ENCODE peak calls at places on chromosomes 13 and 19, in four cellular contexts. Q, P, D and V are unnamed samples.

GRCh38 chr19:1868971-1869370 is 5.6 kb upstream of the KLF16 start:
- DNase-seq in P (no peak), Q (no peak), D (no peak), V (no peak)

GRCh38 chr13:20391597-20392452 is 133.8 kb downstream of the CRYL1 start:
- DNase-seq in Q (no peak), P (no peak), D (no peak), V (no peak)

GRCh38 chr13:114032121-114032799 is 58.4 kb upstream of the C13orf46 start:
- DNase-seq in D (no peak), Q (no peak), P (peak), V (peak)

GRCh38 chr19:50043967-50044366 is 18.2 kb downstream of the ZNF473 start:
- DNase-seq in D (no peak), P (no peak), Q (no peak), V (no peak)

GRCh38 chr13:21933001-21933400 is 262.1 kb downstream of the FGF9 start:
- DNase-seq in P (no peak), D (no peak), Q (no peak), V (no peak)

GRCh38 chr19:48513289-48514122 is 1.9 kb upstream of the LMTK3 start:
- DNase-seq in Q (peak), P (peak), D (peak), V (peak)

GRCh38 chr19:29636553-29637325 is 28.5 kb upstream of the PLEKHF1 start:
- DNase-seq in D (no peak), P (peak), Q (no peak), V (peak)

GRCh38 chr13:31121327-31122140 is 40.2 kb downstream of the HSPH1 start:
- DNase-seq in P (no peak), Q (no peak), D (no peak), V (no peak)

GRCh38 chr19:4609878-4610511 is 29.3 kb upstream of the TNFAIP8L1 start:
- DNase-seq in Q (no peak), D (peak), P (no peak), V (no peak)

GRCh38 chr19:28603453-28603852 is 609.5 kb downstream of the UQCRFS1 start:
- DNase-seq in D (no peak), P (no peak), Q (no peak), V (no peak)

GRCh38 chr19:7139095-7139494 is 69.6 kb downstream of the ZNF557 start:
- DNase-seq in P (no peak), D (no peak), Q (no peak), V (no peak)

GRCh38 chr19:18588611-18589379 is at the start of gene REX1BD:
- DNase-seq in Q (peak), P (peak), D (peak), V (peak)

GRCh38 chr13:35598790-35599369 is 122.4 kb upstream of the MAB21L1 start:
- DNase-seq in D (no peak), Q (no peak), P (peak), V (no peak)

GRCh38 chr13:50518791-50519201 is 324.7 kb downstream of the DLEU7 start:
- DNase-seq in D (peak), P (no peak), Q (no peak), V (no peak)

GRCh38 chr13:106534844-106535551 is 464 bp downstream of the EFNB2 start:
- DNase-seq in D (no peak), P (peak), Q (no peak), V (peak)

GRCh38 chr13:80551650-80552497 is 210.9 kb upstream of the SPRY2 start:
- DNase-seq in Q (no peak), P (no peak), D (peak), V (peak)

GRCh38 chr13:98098511-98098910 is 44.4 kb upstream of the FARP1 start:
- DNase-seq in Q (no peak), P (peak), D (no peak), V (peak)

GRCh38 chr13:112354330-112355273 is 21.6 kb upstream of the SPACA7 start:
- DNase-seq in D (no peak), Q (no peak), P (no peak), V (no peak)

GRCh38 chr13:75761373-75761772 is 125.2 kb downstream of the LMO7 start:
- DNase-seq in D (no peak), Q (no peak), P (no peak), V (no peak)

GRCh38 chr19:11152318-11153062 is 3.1 kb downstream of the SPC24 start:
- DNase-seq in P (peak), D (no peak), Q (no peak), V (peak)

GRCh38 chr13:26133851-26134250 is 82.0 kb upstream of the SHISA2 start:
- DNase-seq in P (no peak), D (no peak), Q (no peak), V (no peak)

GRCh38 chr19:51514866-51515481 is 13.4 kb upstream of the SIGLEC12 start:
- DNase-seq in P (peak), Q (no peak), D (peak), V (peak)